ENCODE peak calls at places on chromosome 12, in seven cellular contexts. J is GM12878, K is testis, T is psoas muscle, F is H9, P is cardiac muscle cell, N is endodermal cell. R is an unnamed sample. For H3K9me3, the result is how much of the 10 kb centered on the place peaks cover.

GRCh38 chr12:57816855-57817151 is 1.7 kb downstream of the AVIL start:
- DNase-seq in J (no peak), K (peak), T (peak), F (no peak), P (peak), N (no peak), R (no peak)

GRCh38 chr12:68349083-68349700 is 17.0 kb upstream of the MDM1 start:
- DNase-seq in J (no peak), K (no peak), T (no peak), F (no peak), P (no peak), N (no peak), R (no peak)

GRCh38 chr12:112950701-112951100 is 12.4 kb downstream of the OAS3 start:
- DNase-seq in J (no peak), K (no peak), T (no peak), F (peak), P (no peak), N (peak), R (no peak)

GRCh38 chr12:112413846-112414625 is 4.6 kb upstream of the RPL6 start:
- DNase-seq in J (no peak), K (no peak), T (no peak), F (no peak), P (no peak), N (no peak), R (no peak)

GRCh38 chr12:57341275-57341990 is 89.4 kb downstream of the R3HDM2 start:
- DNase-seq in J (no peak), K (peak), T (no peak), F (no peak), P (no peak), N (no peak), R (no peak)

GRCh38 chr12:124867389-124867930 is 3.8 kb upstream of the SCARB1 start:
- DNase-seq in J (no peak), K (no peak), T (no peak), F (no peak), P (peak), N (no peak), R (no peak)

GRCh38 chr12:116885496-116885895 is 4.3 kb upstream of the HRK start:
- DNase-seq in J (no peak), K (no peak), T (no peak), F (no peak), P (peak), N (no peak), R (no peak)

GRCh38 chr12:52007158-52007921 is 594 bp downstream of the TAMALIN start:
- DNase-seq in J (no peak), K (no peak), T (peak), F (peak), P (peak), N (peak), R (peak)

GRCh38 chr12:70619471-70620152 is 17.6 kb downstream of the PTPRB start:
- DNase-seq in J (no peak), K (no peak), T (no peak), F (no peak), P (no peak), N (no peak), R (no peak)

GRCh38 chr12:123070267-123071081 is 80.4 kb downstream of the PITPNM2 start:
- DNase-seq in J (no peak), K (no peak), T (no peak), F (no peak), P (no peak), N (no peak), R (no peak)

GRCh38 chr12:102059343-102059742 is 2.4 kb downstream of the WASHC3 start:
- DNase-seq in J (no peak), K (no peak), T (no peak), F (no peak), P (no peak), N (no peak), R (no peak)

GRCh38 chr12:93704625-93705024 is 27.4 kb downstream of the CRADD start:
- DNase-seq in J (no peak), K (no peak), T (no peak), F (no peak), P (no peak), N (no peak), R (no peak)

GRCh38 chr12:104576980-104577925 is 120.5 kb downstream of the CHST11 start:
- DNase-seq in J (no peak), K (no peak), T (no peak), F (no peak), P (no peak), N (no peak), R (no peak)

GRCh38 chr12:89383235-89384049 is 31.1 kb upstream of the DUSP6 start:
- DNase-seq in J (no peak), K (no peak), T (no peak), F (no peak), P (no peak), N (no peak), R (no peak)

GRCh38 chr12:115176741-115177400 is 492.9 kb upstream of the TBX3 start:
- DNase-seq in J (no peak), K (no peak), T (no peak), F (no peak), P (peak), N (no peak), R (no peak)

GRCh38 chr12:6199531-6200265 is 502 bp upstream of the CD9 start:
- DNase-seq in J (no peak), K (peak), T (peak), F (peak), P (peak), N (peak), R (no peak)

GRCh38 chr12:50017047-50017446 is 8.2 kb downstream of the RACGAP1 start:
- DNase-seq in J (no peak), K (peak), T (no peak), F (no peak), P (peak), N (peak), R (no peak)

GRCh38 chr12:49507139-49507538 is 31.7 kb upstream of the KCNH3 start:
- DNase-seq in J (no peak), K (no peak), T (no peak), F (no peak), P (peak), N (no peak), R (no peak)

GRCh38 chr12:88242161-88242925 is 100.2 kb downstream of the TMTC3 start:
- DNase-seq in J (no peak), K (no peak), T (no peak), F (no peak), P (peak), N (no peak), R (no peak)

GRCh38 chr12:68497702-68498101 is 113.0 kb upstream of the RAP1B start:
- DNase-seq in J (peak), K (no peak), T (no peak), F (no peak), P (peak), N (no peak), R (no peak)

GRCh38 chr12:104863549-104863948 is 94.5 kb downstream of the SLC41A2 start:
- DNase-seq in J (no peak), K (no peak), T (no peak), F (no peak), P (peak), N (no peak), R (no peak)

GRCh38 chr12:124155711-124156110 is 139.2 kb upstream of the RFLNA start:
- DNase-seq in J (no peak), K (no peak), T (no peak), F (no peak), P (no peak), N (no peak), R (no peak)

GRCh38 chr12:109651596-109651995 is 62.0 kb upstream of the FAM222A start:
- DNase-seq in J (no peak), K (no peak), T (no peak), F (no peak), P (no peak), N (no peak), R (no peak)

GRCh38 chr12:32252199-32253073 is 145.8 kb downstream of the BICD1 start:
- DNase-seq in J (peak), K (no peak), T (no peak), F (no peak), P (no peak), N (no peak), R (no peak)

GRCh38 chr12:45182511-45182910 is 33.4 kb upstream of the ANO6 start:
- DNase-seq in J (no peak), K (no peak), T (no peak), F (no peak), P (no peak), N (no peak), R (no peak)

GRCh38 chr12:53452159-53453077 is 516 bp downstream of the PCBP2 start:
- DNase-seq in J (no peak), K (peak), T (peak), F (peak), P (peak), N (peak), R (peak)

GRCh38 chr12:124940393-124941169 is 26.1 kb upstream of the UBC start:
- DNase-seq in J (peak), K (peak), T (peak), F (peak), P (peak), N (peak), R (peak)

GRCh38 chr12:4407136-4407535 is 27.6 kb upstream of the FGF23 start:
- DNase-seq in J (no peak), K (no peak), T (no peak), F (no peak), P (no peak), N (peak), R (no peak)

GRCh38 chr12:53743277-53744129 is 8.3 kb downstream of the CISTR start:
- DNase-seq in J (no peak), K (peak), T (peak), F (peak), P (peak), N (peak), R (peak)

GRCh38 chr12:84913151-84913550 is 552 bp upstream of the SLC6A15 start:
- DNase-seq in J (no peak), K (peak), T (no peak), F (peak), P (peak), N (peak), R (no peak)

GRCh38 chr12:117165342-117165741 is 24.9 kb downstream of the FBXO21 start:
- DNase-seq in J (no peak), K (no peak), T (no peak), F (no peak), P (no peak), N (no peak), R (no peak)

GRCh38 chr12:53063708-53064612 is 14.1 kb downstream of the TNS2 start:
- DNase-seq in J (no peak), K (peak), T (peak), F (no peak), P (peak), N (peak), R (no peak)

GRCh38 chr12:93974252-93974651 is 174.1 kb upstream of the PLXNC1 start:
- DNase-seq in J (no peak), K (no peak), T (no peak), F (no peak), P (no peak), N (no peak), R (no peak)

GRCh38 chr12:57896437-57897201 is 44.7 kb upstream of the ATP23 start:
- DNase-seq in J (no peak), K (peak), T (peak), F (peak), P (peak), N (peak), R (no peak)

GRCh38 chr12:110669193-110669502 is 19.8 kb downstream of the HVCN1 start:
- DNase-seq in J (no peak), K (no peak), T (no peak), F (no peak), P (no peak), N (no peak), R (no peak)

GRCh38 chr12:114767906-114768697 is 84.1 kb upstream of the TBX3 start:
- DNase-seq in J (no peak), K (no peak), T (no peak), F (no peak), P (peak), N (no peak), R (no peak)

GRCh38 chr12:29516431-29516875 is 19.0 kb upstream of the OVCH1 start:
- DNase-seq in J (no peak), K (no peak), T (no peak), F (no peak), P (peak), N (no peak), R (no peak)

GRCh38 chr12:7210642-7211151 is 21.2 kb downstream of the PEX5 start:
- DNase-seq in J (no peak), K (no peak), T (no peak), F (no peak), P (no peak), N (no peak), R (no peak)

GRCh38 chr12:14607561-14607960 is 39.9 kb upstream of the PLBD1 start:
- DNase-seq in J (no peak), K (no peak), T (no peak), F (no peak), P (peak), N (no peak), R (no peak)
- H3K9me3 ChIP-seq in J (under half), K (under half), T (under half), F (under half), P (under half), N (under half), R (under half)

DNA sequence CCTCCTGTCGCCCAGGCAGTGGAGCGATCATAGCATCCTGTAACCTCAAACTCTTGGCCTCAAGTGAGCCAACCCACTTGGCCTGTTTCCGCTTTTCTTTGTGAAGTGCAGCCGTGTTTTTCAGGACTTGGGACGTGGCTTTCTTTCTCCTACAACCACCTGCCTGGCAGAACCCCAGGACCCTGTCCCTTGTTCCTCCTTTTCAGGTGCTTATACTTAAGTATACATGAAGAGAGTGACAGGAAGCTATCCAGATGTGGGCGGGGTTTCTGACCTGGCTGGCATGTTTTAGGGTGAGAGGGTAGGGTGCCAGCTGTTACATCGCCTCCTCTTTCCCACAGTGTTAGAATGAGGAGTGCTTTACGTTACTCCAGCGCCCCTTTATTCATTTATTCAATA is 684 bp downstream of the ZNF140 start:
- DNase-seq in J (no peak), K (peak), T (no peak), F (no peak), P (no peak), N (peak), R (no peak)
- H3K9me3 ChIP-seq in J (half or more), K (under half), T (half or more), F (under half), P (under half), N (half or more), R (under half)

DNA sequence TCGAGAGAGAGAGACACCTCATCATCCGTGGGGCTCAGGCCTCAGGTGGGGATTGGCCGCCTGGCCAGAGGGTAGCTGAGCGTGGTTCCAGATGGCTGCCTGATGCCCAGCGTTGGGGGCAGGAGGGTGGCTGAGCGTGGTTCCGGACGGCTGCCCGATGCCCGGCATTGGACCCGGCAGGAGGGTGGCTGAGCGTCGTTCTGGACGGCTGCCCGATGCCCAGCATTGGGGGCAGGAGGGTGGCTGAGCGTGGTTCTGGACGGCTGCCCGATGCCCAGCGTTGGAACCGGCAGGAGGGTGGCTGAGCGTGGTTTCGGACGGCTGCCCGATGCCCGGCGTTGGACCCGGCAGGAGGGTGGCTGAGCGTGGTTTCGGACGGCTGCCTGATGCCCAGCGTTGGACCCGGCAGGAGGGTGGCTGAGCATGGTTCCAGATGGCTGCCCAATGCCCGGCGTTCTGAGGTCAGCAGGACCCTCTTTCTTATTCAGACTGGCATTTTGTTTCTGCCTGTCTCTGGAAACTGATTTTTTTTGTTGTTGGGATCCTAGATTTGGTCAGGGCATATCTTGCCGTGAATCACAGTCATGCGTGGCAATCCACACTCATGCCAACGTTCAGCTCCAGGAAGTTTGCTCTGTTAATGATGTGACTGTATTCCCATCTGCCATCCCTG is 40.7 kb downstream of the GALNT9 start:
- DNase-seq in J (no peak), K (no peak), T (peak), F (no peak), P (no peak), N (no peak), R (no peak)
- H3K9me3 ChIP-seq in J (under half), K (under half), T (under half), F (under half), P (under half), N (under half), R (under half)

GRCh38 chr12:121216102-121216501 is 6.2 kb downstream of the P2RX4 start:
- DNase-seq in J (no peak), K (no peak), T (no peak), F (no peak), P (no peak), N (no peak), R (no peak)

GRCh38 chr12:121214171-121214777 is 4.3 kb downstream of the P2RX4 start:
- DNase-seq in J (no peak), K (no peak), T (no peak), F (no peak), P (peak), N (no peak), R (no peak)

GRCh38 chr12:121214855-121215745 is 5.2 kb downstream of the P2RX4 start:
- DNase-seq in J (no peak), K (no peak), T (no peak), F (no peak), P (peak), N (no peak), R (no peak)

GRCh38 chr12:121209629-121210572 is at the start of gene P2RX4:
- DNase-seq in J (peak), K (peak), T (peak), F (peak), P (peak), N (peak), R (peak)

GRCh38 chr12:121212875-121213274 is 2.9 kb downstream of the P2RX4 start:
- DNase-seq in J (no peak), K (no peak), T (no peak), F (no peak), P (no peak), N (no peak), R (no peak)
- H3K9me3 ChIP-seq in J (under half), K (under half), T (under half), F (under half), P (under half), N (under half), R (under half)

DNA sequence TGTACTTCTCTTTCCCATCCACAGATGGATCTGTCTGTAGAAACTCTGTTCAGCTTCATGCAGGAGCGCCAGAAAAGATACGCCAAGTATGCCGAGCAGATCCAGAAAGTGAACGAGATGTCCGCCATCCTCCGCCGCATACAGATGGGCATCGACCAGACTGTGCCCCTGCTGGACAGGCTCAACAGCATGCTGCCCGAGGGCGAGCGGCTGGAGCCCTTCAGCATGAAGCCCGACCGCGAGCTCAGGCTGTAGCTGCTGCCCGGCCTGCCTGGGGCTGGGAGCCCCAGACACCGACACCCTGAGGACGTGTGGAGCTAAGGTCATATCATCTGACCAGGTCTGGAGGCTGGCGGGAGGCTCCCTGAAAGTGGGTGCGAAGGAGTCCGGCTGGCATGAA is 97.1 kb downstream of the DUSP16 start:
- DNase-seq in J (no peak), K (no peak), T (no peak), F (no peak), P (no peak), N (no peak), R (no peak)
- H3K9me3 ChIP-seq in J (under half), K (under half), T (under half), F (under half), P (under half), N (under half), R (under half)

DNA sequence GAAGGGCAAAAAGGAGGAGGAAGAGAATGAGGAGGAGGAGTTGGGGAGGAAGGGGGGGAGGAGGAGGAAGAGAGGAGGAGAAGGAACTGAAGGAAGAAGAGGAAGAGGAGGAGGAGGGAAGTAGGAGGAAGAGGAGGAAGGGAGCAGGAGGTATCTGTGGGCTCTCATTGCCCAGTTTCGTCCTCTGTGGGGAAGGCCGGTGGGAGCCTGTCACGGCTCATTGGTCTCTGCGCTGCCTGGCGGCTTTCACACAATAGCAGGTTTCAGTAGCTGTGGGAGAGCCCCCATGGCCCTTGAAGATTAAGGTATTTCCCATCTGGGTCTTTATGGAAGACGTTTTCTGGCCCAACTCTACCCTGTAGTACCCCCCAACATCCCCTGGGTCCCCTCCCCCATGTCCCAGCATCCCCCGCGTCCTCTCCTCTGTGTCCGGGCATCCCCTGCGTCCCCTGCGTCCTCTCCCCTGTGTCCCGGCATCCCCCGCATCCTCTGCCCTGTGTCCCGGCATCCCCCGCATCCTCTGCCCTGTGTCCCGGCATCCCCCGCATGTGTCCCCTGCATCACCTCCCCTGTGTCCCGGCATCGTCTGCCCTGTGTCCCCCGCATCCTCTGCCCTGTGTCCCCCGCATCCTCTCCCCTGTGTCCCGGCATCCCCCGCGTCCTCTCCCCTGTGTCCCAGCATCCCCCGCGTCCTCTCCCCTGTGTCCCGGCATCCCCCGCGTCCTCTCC is 278.2 kb upstream of the SFSWAP start:
- DNase-seq in J (peak), K (peak), T (no peak), F (no peak), P (no peak), N (peak), R (no peak)
- H3K9me3 ChIP-seq in J (under half), K (under half), T (under half), F (under half), P (under half), N (under half), R (under half)

DNA sequence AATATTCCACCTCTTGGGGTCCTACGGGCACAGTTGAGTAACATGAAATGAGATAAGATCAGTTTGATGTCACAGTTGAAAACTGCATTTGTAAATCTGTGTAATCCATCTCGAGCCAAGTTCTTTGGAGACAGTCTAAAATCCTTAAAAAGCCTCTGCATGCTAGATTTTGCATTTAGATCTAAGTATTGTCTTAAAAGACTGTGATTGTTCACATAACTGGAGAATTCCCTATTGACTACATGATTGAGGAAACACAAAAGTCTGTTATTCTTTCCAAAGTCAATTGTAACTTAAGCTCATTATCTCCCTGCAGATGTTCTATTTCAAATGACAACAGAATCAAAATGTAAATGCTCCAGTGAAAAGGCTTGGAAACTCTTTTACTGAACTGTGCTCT is 77.8 kb downstream of the MYF5 start:
- DNase-seq in J (no peak), K (no peak), T (no peak), F (no peak), P (no peak), N (no peak), R (no peak)
- H3K9me3 ChIP-seq in J (under half), K (under half), T (under half), F (under half), P (under half), N (under half), R (under half)

GRCh38 chr12:131021142-131021541 is 67.4 kb downstream of the ADGRD1 start:
- DNase-seq in J (no peak), K (no peak), T (no peak), F (no peak), P (no peak), N (no peak), R (no peak)
- H3K9me3 ChIP-seq in J (under half), K (under half), T (under half), F (under half), P (under half), N (under half), R (under half)

R was measured in T-helper 17 cell.